ENCODE peak calls at places on chromosomes 2 and 18, in seven cellular contexts. L is SK-N-SH, R is left ventricle myocardium inferior, G is lower lobe of right lung, Z is transverse colon, H is GM23248, B is iPS DF 6.9. A is an unnamed sample. For H3K4me1, the result is how much of the 10 kb centered on the place peaks cover.

GRCh38 chr2:174597347-174598047 is at the start of gene WIPF1:
- DNase-seq in L (no peak), R (no peak), G (no peak), Z (peak), H (peak), B (no peak), A (no peak)

GRCh38 chr2:56806924-56807323 is 623.1 kb downstream of the CCDC85A start:
- DNase-seq in L (no peak), R (no peak), G (no peak), Z (no peak), H (no peak), B (no peak), A (no peak)

GRCh38 chr2:232124309-232124708 is 162.8 kb downstream of the DIS3L2 start:
- DNase-seq in L (no peak), R (no peak), G (no peak), Z (no peak), H (no peak), B (no peak), A (no peak)

GRCh38 chr2:207321504-207321903 is 155.8 kb upstream of the KLF7 start:
- DNase-seq in L (no peak), R (no peak), G (no peak), Z (no peak), H (no peak), B (no peak), A (no peak)

GRCh38 chr2:119062652-119063051 is 95.9 kb downstream of the C1QL2 start:
- DNase-seq in L (no peak), R (no peak), G (no peak), Z (no peak), H (no peak), B (no peak), A (no peak)

GRCh38 chr2:162449471-162449870 is 105.5 kb downstream of the GCA start:
- DNase-seq in L (no peak), R (no peak), G (no peak), Z (no peak), H (no peak), B (no peak), A (no peak)

GRCh38 chr2:150517951-150518680 is 30.6 kb upstream of the RND3 start:
- DNase-seq in L (no peak), R (no peak), G (no peak), Z (no peak), H (peak), B (no peak), A (no peak)

GRCh38 chr2:158104903-158105302 is 3.2 kb downstream of the UPP2 start:
- DNase-seq in L (no peak), R (no peak), G (no peak), Z (no peak), H (no peak), B (no peak), A (no peak)

GRCh38 chr2:234375481-234375880 is 121.4 kb downstream of the ARL4C start:
- DNase-seq in L (no peak), R (no peak), G (no peak), Z (no peak), H (no peak), B (no peak), A (no peak)

GRCh38 chr18:70523035-70523797 is 234.4 kb downstream of the SOCS6 start:
- DNase-seq in L (no peak), R (no peak), G (no peak), Z (no peak), H (no peak), B (no peak), A (no peak)

GRCh38 chr2:233819884-233820765 is 34.2 kb downstream of the HJURP start:
- DNase-seq in L (no peak), R (no peak), G (no peak), Z (peak), H (peak), B (no peak), A (peak)

GRCh38 chr2:27897755-27898154 is 7.2 kb downstream of the BABAM2 start:
- DNase-seq in L (no peak), R (no peak), G (no peak), Z (no peak), H (no peak), B (no peak), A (no peak)

GRCh38 chr2:241852116-241852980 is 6.3 kb downstream of the PDCD1 start:
- DNase-seq in L (peak), R (peak), G (peak), Z (no peak), H (no peak), B (no peak), A (peak)

GRCh38 chr2:34734662-34735061 is 1135.6 kb upstream of the FAM98A start:
- DNase-seq in L (no peak), R (no peak), G (no peak), Z (no peak), H (no peak), B (peak), A (no peak)

GRCh38 chr2:230267556-230267955 is 42.0 kb downstream of the SP140 start:
- DNase-seq in L (no peak), R (no peak), G (no peak), Z (no peak), H (no peak), B (no peak), A (no peak)

GRCh38 chr2:46180189-46180588 is 117.0 kb upstream of the EPAS1 start:
- DNase-seq in L (no peak), R (no peak), G (no peak), Z (no peak), H (no peak), B (no peak), A (no peak)

GRCh38 chr2:84674099-84674498 is 157.8 kb downstream of the DNAH6 start:
- DNase-seq in L (no peak), R (no peak), G (no peak), Z (no peak), H (no peak), B (no peak), A (no peak)

GRCh38 chr2:53234548-53234903 is 533.1 kb upstream of the CHAC2 start:
- DNase-seq in L (no peak), R (no peak), G (no peak), Z (peak), H (no peak), B (peak), A (no peak)

GRCh38 chr2:5695641-5696350 is 3.6 kb downstream of the SOX11 start:
- DNase-seq in L (peak), R (no peak), G (no peak), Z (no peak), H (peak), B (no peak), A (no peak)

GRCh38 chr2:64543006-64543697 is 19.0 kb downstream of the AFTPH start:
- DNase-seq in L (no peak), R (no peak), G (no peak), Z (no peak), H (peak), B (no peak), A (no peak)

GRCh38 chr2:174859563-174860169 is 95.4 kb upstream of the CHRNA1 start:
- DNase-seq in L (no peak), R (no peak), G (no peak), Z (no peak), H (no peak), B (no peak), A (no peak)

GRCh38 chr2:121888189-121888557 is 132.7 kb downstream of the TSN start:
- DNase-seq in L (no peak), R (no peak), G (no peak), Z (no peak), H (no peak), B (peak), A (no peak)

GRCh38 chr2:111705711-111706323 is 178.2 kb downstream of the ANAPC1 start:
- DNase-seq in L (no peak), R (no peak), G (no peak), Z (peak), H (peak), B (peak), A (no peak)

GRCh38 chr2:42492691-42493467 is 903 bp downstream of the KCNG3 start:
- DNase-seq in L (peak), R (no peak), G (peak), Z (peak), H (peak), B (no peak), A (no peak)

GRCh38 chr2:45992021-45992745 is 305.0 kb upstream of the EPAS1 start:
- DNase-seq in L (no peak), R (no peak), G (peak), Z (peak), H (peak), B (no peak), A (peak)

GRCh38 chr2:23508066-23508390 is 123.0 kb downstream of the KLHL29 start:
- DNase-seq in L (no peak), R (no peak), G (peak), Z (no peak), H (no peak), B (no peak), A (peak)

GRCh38 chr2:172722481-172722880 is 13.2 kb upstream of the RAPGEF4 start:
- DNase-seq in L (no peak), R (no peak), G (no peak), Z (no peak), H (no peak), B (no peak), A (no peak)

GRCh38 chr2:53422979-53423378 is 344.6 kb upstream of the CHAC2 start:
- DNase-seq in L (peak), R (no peak), G (no peak), Z (peak), H (peak), B (peak), A (no peak)

GRCh38 chr2:174337337-174338154 is 2.8 kb downstream of the SP9 start:
- DNase-seq in L (peak), R (no peak), G (no peak), Z (no peak), H (no peak), B (no peak), A (peak)

GRCh38 chr2:55518846-55519167 is 711 bp upstream of the CFAP36 start:
- DNase-seq in L (peak), R (no peak), G (no peak), Z (no peak), H (peak), B (no peak), A (no peak)

GRCh38 chr2:31404827-31405226 is 9.7 kb downstream of the XDH start:
- DNase-seq in L (no peak), R (no peak), G (no peak), Z (no peak), H (no peak), B (no peak), A (no peak)

GRCh38 chr18:45626330-45627203 is 11.3 kb downstream of the SLC14A2 start:
- DNase-seq in L (no peak), R (no peak), G (no peak), Z (no peak), H (peak), B (no peak), A (no peak)

GRCh38 chr18:51051105-51051712 is 21.2 kb downstream of the SMAD4 start:
- DNase-seq in L (peak), R (no peak), G (no peak), Z (no peak), H (peak), B (no peak), A (no peak)

GRCh38 chr18:63160172-63160995 is 159.2 kb downstream of the BCL2 start:
- DNase-seq in L (no peak), R (no peak), G (no peak), Z (no peak), H (no peak), B (no peak), A (no peak)

GRCh38 chr18:63158012-63158631 is 161.4 kb downstream of the BCL2 start:
- DNase-seq in L (no peak), R (no peak), G (no peak), Z (no peak), H (no peak), B (no peak), A (no peak)

GRCh38 chr18:63157293-63158011 is 162.1 kb downstream of the BCL2 start:
- DNase-seq in L (no peak), R (no peak), G (no peak), Z (peak), H (no peak), B (no peak), A (no peak)

GRCh38 chr18:63159590-63159989 is 160.0 kb downstream of the BCL2 start:
- DNase-seq in L (no peak), R (no peak), G (no peak), Z (peak), H (no peak), B (no peak), A (no peak)

GRCh38 chr18:63158676-63159291 is 160.8 kb downstream of the BCL2 start:
- DNase-seq in L (no peak), R (no peak), G (no peak), Z (no peak), H (no peak), B (no peak), A (no peak)
- H3K4me3 ChIP-seq in L (no peak), R (no peak), G (no peak), Z (no peak), H (no peak), B (no peak), A (no peak)

GRCh38 chr18:22185298-22185697 is 15.9 kb downstream of the GATA6 start:
- DNase-seq in L (no peak), R (peak), G (no peak), Z (no peak), H (no peak), B (no peak), A (peak)

GRCh38 chr18:22185723-22186386 is 16.5 kb downstream of the GATA6 start:
- DNase-seq in L (no peak), R (no peak), G (no peak), Z (no peak), H (no peak), B (no peak), A (no peak)

GRCh38 chr18:22188551-22189267 is 19.3 kb downstream of the GATA6 start:
- DNase-seq in L (no peak), R (peak), G (no peak), Z (no peak), H (no peak), B (no peak), A (peak)

GRCh38 chr18:22183647-22184161 is 14.3 kb downstream of the GATA6 start:
- DNase-seq in L (no peak), R (no peak), G (no peak), Z (no peak), H (no peak), B (no peak), A (no peak)

GRCh38 chr18:22186484-22186971 is 17.1 kb downstream of the GATA6 start:
- DNase-seq in L (no peak), R (no peak), G (no peak), Z (no peak), H (peak), B (no peak), A (peak)
- H3K4me1 ChIP-seq in L (under half), R (half or more), G (half or more), Z (half or more), H (under half), B (under half), A (under half)

GRCh38 chr2:221334466-221334865 is 237.6 kb downstream of the EPHA4 start:
- DNase-seq in L (no peak), R (no peak), G (no peak), Z (no peak), H (peak), B (no peak), A (no peak)
- H3K27ac ChIP-seq in L (no peak), R (no peak), G (no peak), Z (no peak), H (no peak), B (no peak), A (no peak)

DNA sequence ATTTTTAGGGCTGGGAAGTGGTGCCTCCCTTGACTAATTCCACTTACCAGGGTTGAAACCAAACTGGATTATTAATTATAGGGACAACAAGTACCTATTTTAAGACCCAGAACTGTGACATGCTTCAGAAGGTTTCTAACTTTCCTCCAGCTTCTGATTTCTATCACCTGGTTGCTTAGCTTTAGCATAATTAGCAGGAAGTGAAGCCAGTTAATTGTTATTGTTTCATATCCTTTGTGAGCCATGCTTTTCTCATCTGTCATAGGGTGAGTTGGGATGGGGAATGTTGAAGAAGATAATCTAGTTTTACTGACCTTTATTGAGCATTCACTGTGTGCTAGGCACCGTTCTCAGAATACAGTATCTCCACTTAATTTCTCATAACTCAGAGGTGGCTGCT is 3.2 kb downstream of the YPEL5 start:
- DNase-seq in L (no peak), R (no peak), G (no peak), Z (no peak), H (peak), B (no peak), A (no peak)
- H3K4me3 ChIP-seq in L (peak), R (peak), G (peak), Z (no peak), H (peak), B (no peak), A (no peak)

GRCh38 chr2:8522682-8523081 is 159.2 kb upstream of the ID2 start:
- DNase-seq in L (no peak), R (no peak), G (no peak), Z (peak), H (no peak), B (no peak), A (no peak)
- H3K4me1 ChIP-seq in L (under half), R (under half), G (under half), Z (under half), H (under half), B (under half), A (under half)

GRCh38 chr18:26225915-26226228 is 373 bp upstream of the TAF4B start:
- DNase-seq in L (no peak), R (no peak), G (no peak), Z (no peak), H (no peak), B (no peak), A (no peak)

GRCh38 chr18:26225022-26225693 is 1.1 kb upstream of the TAF4B start:
- DNase-seq in L (no peak), R (no peak), G (no peak), Z (no peak), H (peak), B (no peak), A (no peak)

GRCh38 chr18:26228562-26229260 is 2.5 kb downstream of the TAF4B start:
- DNase-seq in L (no peak), R (no peak), G (no peak), Z (no peak), H (no peak), B (no peak), A (no peak)

GRCh38 chr18:26226229-26227050 is at the start of gene TAF4B:
- DNase-seq in L (peak), R (peak), G (peak), Z (peak), H (peak), B (peak), A (peak)

GRCh38 chr18:26227051-26227672 is 917 bp downstream of the TAF4B start:
- DNase-seq in L (no peak), R (no peak), G (no peak), Z (no peak), H (peak), B (no peak), A (no peak)
- H3K27ac ChIP-seq in L (no peak), R (peak), G (peak), Z (peak), H (no peak), B (no peak), A (no peak)

GRCh38 chr2:170717599-170717963 is 2.4 kb downstream of the SP5 start:
- DNase-seq in L (no peak), R (no peak), G (no peak), Z (no peak), H (no peak), B (no peak), A (no peak)
- H3K4me3 ChIP-seq in L (no peak), R (peak), G (no peak), Z (no peak), H (no peak), B (no peak), A (no peak)

GRCh38 chr2:105777506-105778343 is 33.0 kb downstream of the NCK2 start:
- DNase-seq in L (no peak), R (no peak), G (no peak), Z (no peak), H (no peak), B (no peak), A (no peak)
- H3K4me1 ChIP-seq in L (under half), R (half or more), G (half or more), Z (under half), H (under half), B (under half), A (under half)

DNA sequence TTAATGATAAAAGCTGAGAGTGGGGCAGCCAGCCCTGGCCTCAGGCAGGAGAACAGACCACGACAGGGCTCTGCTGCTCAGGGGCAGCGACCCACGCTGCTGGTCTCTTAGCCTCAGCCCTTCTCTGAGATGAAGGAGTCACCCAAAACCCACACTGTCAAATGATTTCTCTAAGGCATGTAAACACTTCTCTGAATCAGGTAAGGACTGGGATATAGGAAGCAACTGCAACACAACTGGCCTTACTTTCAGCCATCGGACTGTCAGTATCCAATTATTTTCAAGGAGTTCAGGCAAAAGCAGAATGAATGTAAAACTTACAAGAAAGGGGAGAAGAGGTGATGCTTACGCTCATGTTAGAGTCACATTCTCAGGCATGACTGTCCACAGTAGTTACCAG is 21.8 kb downstream of the ERFE start:
- DNase-seq in L (no peak), R (no peak), G (no peak), Z (no peak), H (no peak), B (no peak), A (no peak)
- H3K27ac ChIP-seq in L (no peak), R (no peak), G (no peak), Z (no peak), H (no peak), B (no peak), A (no peak)

GRCh38 chr2:61433606-61434005 is 37.3 kb downstream of the USP34 start:
- DNase-seq in L (no peak), R (no peak), G (no peak), Z (no peak), H (no peak), B (no peak), A (no peak)
- H3K4me3 ChIP-seq in L (no peak), R (no peak), G (no peak), Z (no peak), H (no peak), B (no peak), A (no peak)